ENCODE peak calls at places on chromosomes 16 and 17, in six cellular contexts. V is GM19239; B is EL; A is activated CD4-positive, alpha-beta T cell treated with anti-CD3 and anti-CD28 coated beads, Interleukin-2, amount 10 ng/mL, durations not matched to agents 7 days and 5 days; R is stimulated activated CD8-positive, alpha-beta memory T cell treated with anti-CD3 and anti-CD28 coated beads, Interleukin-7, amount 100 ng/mL, for 1 hour; D is C1 segment of cervical spinal cord. F is an unnamed sample.

GRCh38 chr17:50638851-50639767 is 4.4 kb downstream of the ABCC3 start:
- DNase-seq in V (no peak), B (peak), A (no peak), R (no peak), D (peak), F (no peak)

GRCh38 chr17:51711581-51711980 is 446.9 kb downstream of the CA10 start:
- DNase-seq in V (no peak), B (no peak), A (no peak), R (no peak), D (no peak), F (no peak)

GRCh38 chr17:58328195-58329034 is at the start of gene TSPOAP1:
- DNase-seq in V (peak), B (no peak), A (peak), R (no peak), D (peak), F (peak)

GRCh38 chr16:71883849-71884638 is at the start of gene ZNF821:
- DNase-seq in V (peak), B (peak), A (peak), R (peak), D (peak), F (peak)

GRCh38 chr17:57541472-57542394 is 203.4 kb downstream of the CCDC182 start:
- DNase-seq in V (no peak), B (peak), A (no peak), R (no peak), D (no peak), F (no peak)

GRCh38 chr16:58024673-58025350 is 742 bp upstream of the MMP15 start:
- DNase-seq in V (no peak), B (no peak), A (peak), R (no peak), D (no peak), F (no peak)

GRCh38 chr17:78953356-78954350 is 26.1 kb downstream of the LGALS3BP start:
- DNase-seq in V (no peak), B (no peak), A (no peak), R (no peak), D (no peak), F (no peak)

GRCh38 chr16:17302213-17302612 is 168.5 kb downstream of the XYLT1 start:
- DNase-seq in V (no peak), B (no peak), A (peak), R (no peak), D (no peak), F (peak)

GRCh38 chr16:24624102-24624501 is 84.7 kb downstream of the RBBP6 start:
- DNase-seq in V (no peak), B (no peak), A (no peak), R (no peak), D (no peak), F (no peak)

GRCh38 chr16:50368410-50369132 is at the start of gene BRD7:
- DNase-seq in V (peak), B (peak), A (peak), R (peak), D (peak), F (peak)

GRCh38 chr17:69608808-69609494 is 194.5 kb downstream of the MAP2K6 start:
- DNase-seq in V (no peak), B (peak), A (no peak), R (no peak), D (no peak), F (no peak)

GRCh38 chr17:7195971-7196370 is 16.8 kb upstream of the ASGR1 start:
- DNase-seq in V (no peak), B (no peak), A (no peak), R (no peak), D (no peak), F (no peak)

GRCh38 chr17:79332011-79332410 is 257.4 kb downstream of the ENGASE start:
- DNase-seq in V (no peak), B (no peak), A (no peak), R (no peak), D (no peak), F (no peak)

GRCh38 chr17:19000531-19001011 is 4.0 kb downstream of the FAM83G start:
- DNase-seq in V (no peak), B (peak), A (no peak), R (no peak), D (no peak), F (no peak)

GRCh38 chr16:63568184-63568583 is 1531.9 kb upstream of the CDH8 start:
- DNase-seq in V (no peak), B (no peak), A (no peak), R (no peak), D (no peak), F (no peak)

GRCh38 chr17:76122411-76123126 is 18.5 kb downstream of the FOXJ1 start:
- DNase-seq in V (no peak), B (no peak), A (no peak), R (no peak), D (no peak), F (no peak)

GRCh38 chr17:13393841-13394710 is 207.7 kb downstream of the HS3ST3A1 start:
- DNase-seq in V (no peak), B (peak), A (no peak), R (no peak), D (no peak), F (no peak)

GRCh38 chr17:65564793-65565192 is 3.3 kb upstream of the AXIN2 start:
- DNase-seq in V (no peak), B (no peak), A (no peak), R (no peak), D (no peak), F (no peak)

GRCh38 chr16:27318399-27319256 is 4.9 kb downstream of the IL4R start:
- DNase-seq in V (no peak), B (no peak), A (peak), R (no peak), D (peak), F (peak)

GRCh38 chr17:66354472-66354871 is 52.1 kb downstream of the PRKCA start:
- DNase-seq in V (no peak), B (no peak), A (no peak), R (no peak), D (no peak), F (no peak)

GRCh38 chr16:1643521-1643920 is 31.4 kb downstream of the CRAMP1 start:
- DNase-seq in V (no peak), B (no peak), A (no peak), R (no peak), D (no peak), F (no peak)

GRCh38 chr17:61598014-61598413 is 7.0 kb upstream of the NACA2 start:
- DNase-seq in V (no peak), B (no peak), A (no peak), R (no peak), D (no peak), F (no peak)

GRCh38 chr16:80932725-80933124 is 74.0 kb downstream of the CMC2 start:
- DNase-seq in V (no peak), B (peak), A (no peak), R (no peak), D (peak), F (no peak)

GRCh38 chr17:8380049-8380448 is 2.9 kb downstream of the RPL26 start:
- DNase-seq in V (no peak), B (no peak), A (no peak), R (no peak), D (no peak), F (no peak)

GRCh38 chr17:81374890-81375289 is 20.4 kb upstream of the BAHCC1 start:
- DNase-seq in V (no peak), B (no peak), A (no peak), R (no peak), D (no peak), F (no peak)

GRCh38 chr17:2158011-2158410 is 103.1 kb downstream of the HIC1 start:
- DNase-seq in V (no peak), B (peak), A (no peak), R (no peak), D (no peak), F (no peak)

GRCh38 chr16:57152096-57153093 is 33.4 kb downstream of the PSME3IP1 start:
- DNase-seq in V (no peak), B (no peak), A (no peak), R (no peak), D (no peak), F (no peak)

GRCh38 chr17:71084219-71084618 is 914.9 kb downstream of the KCNJ2 start:
- DNase-seq in V (no peak), B (peak), A (no peak), R (no peak), D (peak), F (no peak)

GRCh38 chr17:41076788-41077187 is 7.2 kb upstream of the KRTAP4-7 start:
- DNase-seq in V (no peak), B (no peak), A (no peak), R (no peak), D (no peak), F (no peak)

GRCh38 chr17:7004398-7005253 is 7.8 kb upstream of the RNASEK start:
- DNase-seq in V (peak), B (peak), A (peak), R (no peak), D (peak), F (peak)

GRCh38 chr16:8583712-8584111 is 6.6 kb downstream of the TMEM114 start:
- DNase-seq in V (no peak), B (no peak), A (no peak), R (no peak), D (no peak), F (no peak)